ENCODE peak calls at places on chromosomes 6 and 20, in ten cellular contexts. E is H1, T is MM.1S, C is neural progenitor cell, G is PC-3, A is IMR-90, V is fibroblast of lung, R is GM23338, Q is HCT116, M is GM23248. P is an unnamed sample.

GRCh38 chr6:106724848-106725247 is 95.5 kb downstream of the QRSL1 start:
- DNase-seq in C (no peak), Q (no peak), G (peak), E (no peak), A (no peak), T (no peak), M (no peak), R (no peak), V (no peak), P (no peak)

GRCh38 chr20:37494796-37495195 is 26.3 kb upstream of the NNAT start:
- DNase-seq in C (no peak), Q (no peak), T (no peak), E (no peak), M (no peak), A (no peak), R (no peak), V (no peak), G (no peak), P (no peak)

GRCh38 chr20:10982692-10983091 is 308.9 kb upstream of the JAG1 start:
- DNase-seq in M (peak), E (peak), V (peak), Q (no peak), G (peak), C (no peak), A (peak), R (no peak), T (no peak), P (peak)

GRCh38 chr20:17562804-17563305 is 7.0 kb upstream of the DSTN start:
- DNase-seq in Q (no peak), R (no peak), G (peak), M (peak), E (no peak), C (no peak), A (peak), T (no peak), V (peak), P (peak)

GRCh38 chr6:169445661-169446581 is 192.3 kb upstream of the THBS2 start:
- DNase-seq in C (no peak), V (no peak), M (no peak), A (no peak), Q (no peak), R (peak), G (no peak), E (no peak), T (no peak), P (no peak)

GRCh38 chr20:23050847-23051627 is 1.6 kb upstream of the THBD start:
- DNase-seq in G (peak), C (peak), E (peak), M (peak), R (peak), T (no peak), V (peak), A (peak), Q (peak), P (peak)

GRCh38 chr20:34945315-34946077 is 10.1 kb downstream of the GSS start:
- DNase-seq in E (no peak), C (no peak), T (no peak), Q (no peak), R (no peak), V (no peak), M (no peak), A (no peak), G (peak), P (no peak)

GRCh38 chr20:51569815-51570741 is 27.6 kb upstream of the NFATC2 start:
- DNase-seq in M (peak), E (no peak), C (no peak), T (no peak), A (no peak), R (no peak), Q (no peak), G (peak), V (peak), P (peak)

GRCh38 chr6:150627601-150628012 is 27.9 kb downstream of the PLEKHG1 start:
- DNase-seq in E (no peak), T (no peak), V (peak), G (peak), M (peak), R (no peak), C (no peak), A (no peak), Q (no peak), P (peak)

GRCh38 chr6:53579338-53579737 is 34.4 kb upstream of the GCLC start:
- DNase-seq in R (no peak), G (no peak), V (no peak), Q (no peak), T (no peak), M (no peak), A (no peak), C (no peak), E (no peak), P (no peak)

GRCh38 chr20:19886666-19887288 is 128.7 kb downstream of the RIN2 start:
- DNase-seq in T (no peak), Q (no peak), E (no peak), M (no peak), C (peak), V (peak), G (peak), R (peak), A (peak), P (peak)

GRCh38 chr6:134532694-134533624 is 215.0 kb upstream of the SGK1 start:
- DNase-seq in E (no peak), A (no peak), V (peak), G (no peak), C (no peak), R (no peak), Q (no peak), T (no peak), M (no peak), P (no peak)

GRCh38 chr6:3232017-3232838 is 4.8 kb upstream of the TUBB2B start:
- DNase-seq in A (no peak), R (peak), E (no peak), T (no peak), M (no peak), C (peak), G (no peak), Q (no peak), V (no peak), P (no peak)

GRCh38 chr6:111555041-111555440 is 50.6 kb downstream of the TRAF3IP2 start:
- DNase-seq in Q (no peak), G (no peak), V (peak), T (no peak), A (peak), C (no peak), R (no peak), E (no peak), M (peak), P (no peak)

GRCh38 chr6:137688230-137688971 is 178.7 kb upstream of the TNFAIP3 start:
- DNase-seq in R (no peak), C (no peak), T (no peak), E (no peak), V (no peak), M (no peak), Q (no peak), A (no peak), G (no peak), P (no peak)

GRCh38 chr6:18343741-18344140 is 43.4 kb upstream of the RNF144B start:
- DNase-seq in T (no peak), M (peak), A (peak), C (no peak), E (no peak), G (peak), R (no peak), Q (no peak), V (peak), P (peak)

GRCh38 chr6:132751306-132751705 is 6.4 kb downstream of the VNN2 start:
- DNase-seq in R (no peak), E (no peak), T (no peak), C (no peak), M (no peak), V (no peak), G (no peak), Q (no peak), A (no peak), P (no peak)

GRCh38 chr6:37622639-37623038 is 75.0 kb downstream of the MDGA1 start:
- DNase-seq in G (peak), A (no peak), V (peak), T (no peak), E (no peak), C (no peak), Q (no peak), R (no peak), M (no peak), P (no peak)

GRCh38 chr6:156633291-156633690 is 143.9 kb upstream of the ARID1B start:
- DNase-seq in G (no peak), Q (no peak), R (no peak), C (no peak), V (no peak), M (no peak), A (no peak), T (no peak), E (no peak), P (no peak)

GRCh38 chr6:170244721-170245201 is 46.1 kb downstream of the DLL1 start:
- DNase-seq in E (no peak), R (no peak), C (no peak), A (no peak), G (no peak), M (no peak), T (no peak), V (no peak), Q (no peak), P (no peak)

DNA sequence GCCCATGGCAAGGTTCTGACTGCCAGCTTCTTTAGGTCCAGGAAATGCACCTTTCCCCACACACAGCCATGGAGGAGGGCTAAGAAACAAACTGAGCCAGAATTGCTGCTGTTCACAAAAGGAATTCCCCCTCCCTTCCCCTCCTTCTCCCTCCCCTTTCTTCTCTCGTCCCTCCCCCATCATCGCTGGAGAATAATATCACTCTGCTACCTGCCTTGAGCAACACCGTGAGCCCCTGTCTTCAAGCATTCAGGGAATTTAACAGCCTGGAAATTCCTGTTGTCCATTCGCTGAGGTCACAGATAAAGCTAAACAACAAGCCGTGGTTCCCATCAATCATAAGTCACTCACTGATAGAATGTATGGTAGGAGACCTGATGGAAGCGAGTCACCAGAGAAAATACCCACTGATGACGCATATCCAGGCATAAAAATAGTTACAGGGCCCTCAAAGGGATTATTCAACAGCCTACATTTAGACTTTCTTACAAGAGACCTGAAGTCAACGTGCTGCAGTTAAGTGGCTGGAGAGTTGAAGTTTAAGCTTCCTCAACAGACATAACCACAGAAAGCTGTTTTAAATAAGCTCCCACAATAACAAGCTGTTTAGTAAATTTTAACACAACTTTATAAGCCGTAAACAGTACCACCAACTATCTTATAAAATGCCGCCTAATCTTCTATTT is 59.7 kb downstream of the HIVEP2 start:
- DNase-seq in R (peak), C (peak), T (peak), M (peak), V (peak), E (peak), G (peak), Q (peak), A (peak), P (peak)
- H3K4me2 ChIP-seq in R (peak), C (peak), T (peak), M (peak), V (peak), E (peak), G (peak), Q (peak), A (peak), P (peak)

GRCh38 chr20:32189691-32190607 is 17.6 kb downstream of the PLAGL2 start:
- DNase-seq in C (peak), Q (no peak), A (peak), R (peak), T (no peak), V (peak), G (no peak), E (no peak), M (peak), P (peak)
- H3K4me2 ChIP-seq in C (peak), Q (no peak), A (peak), R (peak), T (no peak), V (peak), G (peak), E (peak), M (peak), P (peak)

GRCh38 chr20:50521221-50521642 is 11.0 kb downstream of the PTPN1 start:
- DNase-seq in E (no peak), M (peak), C (no peak), Q (no peak), A (no peak), V (no peak), G (no peak), T (no peak), R (no peak), P (no peak)
- H3K4me2 ChIP-seq in E (no peak), M (peak), C (no peak), Q (no peak), A (peak), V (no peak), G (no peak), T (no peak), R (no peak), P (no peak)

GRCh38 chr6:128346569-128346968 is 173.8 kb downstream of the PTPRK start:
- DNase-seq in E (no peak), M (no peak), Q (no peak), V (no peak), A (no peak), G (no peak), R (no peak), T (no peak), C (no peak), P (no peak)
- H3K4me2 ChIP-seq in E (no peak), M (no peak), Q (no peak), V (no peak), A (no peak), G (no peak), R (no peak), T (no peak), C (no peak), P (no peak)

GRCh38 chr6:123550052-123550617 is 86.6 kb downstream of the TRDN start:
- DNase-seq in C (no peak), R (no peak), E (no peak), T (no peak), V (no peak), A (no peak), G (no peak), M (no peak), Q (no peak), P (no peak)
- H3K4me2 ChIP-seq in C (no peak), R (no peak), E (no peak), T (no peak), V (no peak), A (no peak), G (no peak), M (no peak), Q (no peak), P (no peak)

GRCh38 chr6:160974304-160974771 is 17.2 kb upstream of the MAP3K4 start:
- DNase-seq in C (no peak), E (no peak), R (no peak), Q (no peak), V (peak), A (peak), G (no peak), M (peak), T (no peak), P (peak)

GRCh38 chr6:160973856-160974255 is 17.7 kb upstream of the MAP3K4 start:
- DNase-seq in A (peak), C (no peak), T (no peak), Q (no peak), V (peak), E (no peak), M (peak), R (no peak), G (no peak), P (peak)

GRCh38 chr6:160979063-160979708 is 12.4 kb upstream of the MAP3K4 start:
- DNase-seq in T (no peak), M (peak), G (no peak), E (no peak), V (peak), R (no peak), A (peak), Q (no peak), C (no peak), P (peak)

GRCh38 chr6:160975111-160975510 is 16.5 kb upstream of the MAP3K4 start:
- DNase-seq in T (no peak), Q (no peak), C (no peak), E (no peak), A (no peak), G (no peak), V (no peak), R (no peak), M (peak), P (no peak)

DNA sequence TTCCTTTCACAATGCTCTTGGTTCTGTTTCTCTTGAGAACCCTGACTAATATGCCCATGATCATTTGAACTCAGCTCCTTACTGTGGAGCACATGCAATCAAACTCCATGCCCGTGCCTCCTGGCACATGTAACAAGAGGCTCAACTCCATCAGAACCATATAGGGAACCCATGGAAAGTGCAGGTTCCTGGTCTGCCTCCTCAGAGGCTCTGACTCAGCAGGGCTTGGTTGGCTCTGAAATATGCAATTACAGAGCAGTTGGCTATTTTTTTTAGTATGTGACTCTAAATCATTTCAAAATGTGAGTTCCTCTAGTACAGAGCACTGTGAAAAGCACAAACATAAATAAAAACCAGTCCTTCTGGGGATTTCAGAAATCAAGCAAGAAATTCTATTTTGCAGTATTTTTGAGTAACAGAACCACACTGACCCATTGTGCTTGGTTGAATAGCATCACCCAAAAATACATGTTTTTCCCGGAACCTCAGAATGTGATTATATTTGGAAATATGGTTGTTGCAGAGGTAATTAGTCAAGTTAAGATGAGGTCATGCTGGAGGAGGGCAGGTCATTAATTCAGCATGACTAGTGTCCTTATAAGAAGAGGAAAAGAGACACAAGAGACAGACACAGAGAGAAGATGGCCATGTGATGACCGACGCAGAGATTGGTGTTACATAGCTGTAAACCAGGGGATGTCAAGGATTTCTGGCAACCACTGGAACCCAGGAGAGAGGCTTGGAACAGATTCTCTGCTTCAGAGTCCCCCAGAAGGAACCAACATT is 13.2 kb upstream of the MAP3K4 start:
- DNase-seq in V (peak), G (no peak), R (no peak), E (no peak), M (peak), Q (no peak), C (no peak), A (peak), T (no peak), P (peak)
- H3K4me2 ChIP-seq in V (peak), G (no peak), R (no peak), E (no peak), M (peak), Q (no peak), C (no peak), A (no peak), T (no peak), P (no peak)

P was measured in mesenchymal stem cell.